ENCODE peak calls at places on chromosomes 12 and 14, in four cellular contexts. B is neural progenitor cell, I is GM23248, A is hepatocyte. H is an unnamed sample.

GRCh38 chr12:129064201-129064881 is 211.1 kb downstream of the GLT1D1 start:
- DNase-seq in B (peak; percentile 21), I (no peak), A (no peak), H (no peak)

GRCh38 chr14:58922211-58922940 is 266.1 kb upstream of the DAAM1 start:
- DNase-seq in B (no peak), I (peak; percentile 41), A (no peak), H (no peak)

GRCh38 chr12:108821407-108822397 is 35.7 kb downstream of the SSH1 start:
- DNase-seq in B (no peak), I (peak; percentile 87), A (no peak), H (no peak)

GRCh38 chr14:93731753-93732152 is 56.5 kb downstream of the PRIMA1 start:
- DNase-seq in B (no peak), I (no peak), A (no peak), H (no peak)

GRCh38 chr14:95220663-95221231 is 63.4 kb upstream of the DICER1 start:
- DNase-seq in B (peak; percentile 20), I (peak; percentile 16), A (peak; percentile 31), H (no peak)

GRCh38 chr12:131831635-131832041 is 3.4 kb downstream of the MMP17 start:
- DNase-seq in B (no peak), I (peak; percentile 85), A (peak; percentile 5), H (no peak)

GRCh38 chr14:39218171-39218769 is 15.4 kb upstream of the MIA2 start:
- DNase-seq in B (no peak), I (peak; percentile 25), A (peak; percentile 18), H (no peak)

GRCh38 chr12:92292016-92292415 is 146.4 kb upstream of the BTG1 start:
- DNase-seq in B (no peak), I (no peak), A (no peak), H (no peak)

GRCh38 chr14:42490536-42490935 is 883.9 kb downstream of the LRFN5 start:
- DNase-seq in B (no peak), I (peak; percentile 15), A (no peak), H (no peak)

GRCh38 chr12:33205986-33206385 is 233.6 kb downstream of the SYT10 start:
- DNase-seq in B (no peak), I (no peak), A (no peak), H (no peak)

GRCh38 chr12:46209914-46210834 is 58.7 kb downstream of the SLC38A1 start:
- DNase-seq in B (no peak), I (no peak), A (no peak), H (no peak)

GRCh38 chr14:33737446-33737845 is 213.4 kb downstream of the EGLN3 start:
- DNase-seq in B (no peak), I (peak; percentile 85), A (no peak), H (no peak)

GRCh38 chr14:68670344-68670725 is 122.5 kb downstream of the ZFP36L1 start:
- DNase-seq in B (no peak), I (no peak), A (no peak), H (no peak)

GRCh38 chr12:128942960-128943477 is 89.7 kb downstream of the GLT1D1 start:
- DNase-seq in B (no peak), I (no peak), A (no peak), H (no peak)

GRCh38 chr12:40992674-40993073 is 195.4 kb upstream of the PDZRN4 start:
- DNase-seq in B (no peak), I (no peak), A (no peak), H (no peak)

GRCh38 chr12:113862570-113863454 is 103.3 kb downstream of the RBM19 start:
- DNase-seq in B (no peak), I (peak; percentile 14), A (peak; percentile 35), H (no peak)
- H2AFZ ChIP-seq in B (no peak overlapping the region), I (no peak overlapping the region), A (no peak overlapping the region), H (no peak overlapping the region)

GRCh38 chr12:56839489-56840442 is 76.6 kb downstream of the HSD17B6 start:
- DNase-seq in B (peak; percentile 80), I (peak; percentile 17), A (peak; percentile 58), H (peak; percentile 55)

GRCh38 chr12:56836317-56836716 is 73.2 kb downstream of the HSD17B6 start:
- DNase-seq in B (no peak), I (peak; percentile 82), A (peak; percentile 32), H (no peak)

GRCh38 chr12:56838602-56839488 is 75.7 kb downstream of the HSD17B6 start:
- DNase-seq in B (no peak), I (no peak), A (no peak), H (no peak)

GRCh38 chr12:56836800-56837663 is 73.9 kb downstream of the HSD17B6 start:
- DNase-seq in B (no peak), I (peak; percentile 92), A (no peak), H (no peak)

DNA sequence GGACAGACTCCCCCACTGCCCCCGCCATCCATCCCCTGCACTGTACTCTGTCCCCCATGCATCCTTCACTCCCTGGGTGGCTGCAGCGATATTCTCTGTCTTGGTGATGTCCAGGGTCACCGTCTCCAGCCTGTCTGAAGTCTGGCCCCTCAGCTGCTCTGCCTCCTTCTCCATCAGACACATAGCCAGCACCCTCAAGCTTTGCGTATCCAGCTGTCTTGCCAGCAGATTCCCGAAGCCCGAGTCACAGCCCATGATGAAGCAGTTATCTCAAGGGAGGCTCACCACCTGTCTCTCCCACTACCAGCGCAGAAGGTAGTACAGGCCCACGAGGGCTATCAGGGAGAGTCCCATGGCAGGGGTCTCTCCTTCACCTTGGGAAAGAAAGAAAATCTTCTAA is 77.8 kb downstream of the HSD17B6 start:
- DNase-seq in B (no peak), I (peak; percentile 10), A (no peak), H (no peak)
- TF ChIP-seq EZH2phosphoT487 in B (no peak), I (no peak), A (no peak), H (no peak)

DNA sequence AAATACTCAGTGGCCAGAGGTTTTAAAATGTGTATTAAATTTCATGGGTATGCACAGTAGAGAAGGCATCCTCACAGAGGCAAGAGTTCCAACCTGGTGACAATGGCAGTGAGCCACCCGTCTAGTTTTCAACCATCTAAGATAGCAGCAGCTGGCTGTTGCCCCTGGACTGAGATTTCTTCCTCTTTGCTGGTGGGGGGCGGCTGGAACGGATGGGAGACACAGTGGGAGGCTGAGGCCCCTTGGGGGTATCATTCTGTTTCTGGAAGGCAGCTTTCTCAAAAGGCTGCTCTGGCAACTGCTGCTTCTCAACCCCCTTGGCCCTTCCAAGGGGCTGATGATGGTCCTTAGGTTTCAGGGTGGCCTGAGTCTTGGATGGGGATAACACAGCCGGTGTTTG is 1.0 kb upstream of the IFFO1 start:
- DNase-seq in B (no peak), I (no peak), A (no peak), H (no peak)
- H3K36me3 ChIP-seq in B (no peaks in the 10 kb centered on the region), I (peaks cover 33% of the 10 kb centered on the region), A (no peaks in the 10 kb centered on the region), H (peaks cover 6% of the 10 kb centered on the region)

DNA sequence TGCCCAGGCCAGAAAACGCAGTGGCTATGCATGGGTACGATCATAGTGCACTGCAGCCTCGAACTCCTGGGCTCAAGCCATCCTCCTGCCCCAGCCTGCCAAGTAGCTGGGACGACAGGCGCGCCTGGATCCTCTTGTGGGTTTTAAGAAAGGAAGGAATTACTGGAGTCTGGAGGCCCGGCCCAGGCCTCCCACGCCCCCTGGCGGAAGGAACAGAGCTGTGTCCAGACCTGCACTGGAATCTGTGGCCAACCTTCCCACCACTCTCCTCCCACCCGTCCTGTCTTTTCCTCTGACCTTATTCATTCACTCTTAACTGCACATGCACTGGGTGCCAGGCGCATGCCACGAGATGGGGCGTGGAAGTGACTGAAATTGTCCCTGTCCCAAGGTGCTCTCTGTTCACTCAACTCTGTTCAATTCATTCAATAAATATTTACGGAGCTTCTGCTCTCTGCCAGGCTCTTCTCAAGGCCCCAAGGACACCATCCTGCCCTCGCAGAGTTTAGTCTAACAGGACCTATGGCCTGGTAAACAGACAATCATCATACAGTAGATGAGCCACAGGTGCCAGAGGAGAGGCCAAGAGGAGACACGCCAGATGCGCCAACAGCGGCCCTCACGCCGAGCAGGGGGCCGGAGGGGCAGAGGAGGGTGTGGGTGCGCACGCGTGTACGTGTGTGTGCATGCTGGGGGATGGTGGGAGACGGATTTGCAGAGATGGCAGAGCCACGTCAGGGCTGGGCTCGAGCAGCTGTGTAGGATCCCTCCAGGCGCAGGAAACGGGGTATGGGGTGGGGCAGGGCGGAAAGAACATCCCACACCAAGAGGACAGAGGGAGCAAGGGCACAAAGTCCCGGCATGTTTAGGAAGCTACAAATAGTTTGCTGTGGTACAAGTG is 13.7 kb upstream of the TMEM106C start:
- DNase-seq in B (peak; percentile 91), I (peak; percentile 88), A (peak; percentile 88), H (peak; percentile 58)
- H2AFZ ChIP-seq in B (peak overlapping the region; percentile 52), I (peak overlapping the region; percentile 64), A (no peak overlapping the region), H (peak overlapping the region; percentile 90)

GRCh38 chr12:2229661-2230539 is 177.1 kb downstream of the CACNA1C start:
- DNase-seq in B (no peak), I (no peak), A (no peak), H (no peak)
- TF ChIP-seq EZH2phosphoT487 in B (no peak), I (no peak), A (no peak), H (no peak)